ENCODE peak calls at places on chromosomes 16 and 17, in four cellular contexts. I is left ventricle myocardium inferior, Z is HCT116, P is fibroblast of lung. K is an unnamed sample.

GRCh38 chr17:27402943-27403342 is 53.3 kb upstream of the KSR1 start:
- DNase-seq in I (no peak), Z (no peak), P (no peak), K (no peak)

GRCh38 chr16:49527621-49528020 is 154.0 kb downstream of the C16orf78 start:
- DNase-seq in Z (no peak), I (no peak), P (no peak), K (no peak)

GRCh38 chr17:50830298-50830697 is 5.1 kb upstream of the WFIKKN2 start:
- DNase-seq in Z (no peak), P (no peak), I (no peak), K (no peak)

GRCh38 chr17:65028537-65028843 is 28.1 kb downstream of the GNA13 start:
- DNase-seq in P (no peak), Z (no peak), I (no peak), K (no peak)

GRCh38 chr17:8628172-8628571 is 2.4 kb downstream of the MYH10 start:
- DNase-seq in I (no peak), Z (no peak), P (peak), K (no peak)

GRCh38 chr17:75764417-75764710 is 628 bp downstream of the GALK1 start:
- DNase-seq in Z (no peak), I (no peak), P (no peak), K (no peak)

GRCh38 chr16:4344659-4345438 is 6.3 kb downstream of the PAM16 start:
- DNase-seq in I (no peak), Z (no peak), P (peak), K (no peak)

GRCh38 chr16:27851586-27851985 is 211.9 kb downstream of the GSG1L start:
- DNase-seq in Z (no peak), I (no peak), P (no peak), K (no peak)

GRCh38 chr16:78563905-78564304 is 464.5 kb downstream of the WWOX start:
- DNase-seq in Z (no peak), P (peak), I (no peak), K (no peak)

GRCh38 chr17:28727727-28728363 is 743 bp upstream of the NEK8 start:
- DNase-seq in P (peak), I (no peak), Z (peak), K (no peak)

GRCh38 chr17:73192219-73192893 is 499 bp upstream of the COG1 start:
- DNase-seq in P (peak), Z (peak), I (peak), K (no peak)

GRCh38 chr17:19348081-19348650 is 14.4 kb downstream of the B9D1 start:
- DNase-seq in I (no peak), P (no peak), Z (no peak), K (no peak)

GRCh38 chr16:27470567-27471431 is 68.8 kb downstream of the IL21R start:
- DNase-seq in I (no peak), Z (no peak), P (peak), K (peak)

GRCh38 chr16:87882436-87883019 is 13.2 kb upstream of the SLC7A5 start:
- DNase-seq in I (no peak), P (no peak), Z (no peak), K (no peak)

GRCh38 chr16:84643180-84643583 is 5.1 kb upstream of the KLHL36 start:
- DNase-seq in Z (no peak), I (peak), P (peak), K (peak)

GRCh38 chr16:78437352-78437968 is 338.0 kb downstream of the WWOX start:
- DNase-seq in I (no peak), Z (no peak), P (no peak), K (no peak)

GRCh38 chr17:73201215-73202069 is 8.6 kb downstream of the COG1 start:
- DNase-seq in I (no peak), P (no peak), Z (no peak), K (no peak)

GRCh38 chr17:31431795-31432658 is 40.6 kb downstream of the RAB11FIP4 start:
- DNase-seq in Z (no peak), P (no peak), I (no peak), K (no peak)

GRCh38 chr16:64375386-64375980 is 746.4 kb downstream of the CDH11 start:
- DNase-seq in Z (no peak), P (peak), I (no peak), K (no peak)

GRCh38 chr17:416293-417206 is 63.9 kb upstream of the RPH3AL start:
- DNase-seq in P (no peak), Z (no peak), I (no peak), K (no peak)

GRCh38 chr16:89164436-89164835 is 7.1 kb upstream of the CDH15 start:
- DNase-seq in P (no peak), I (no peak), Z (no peak), K (no peak)

GRCh38 chr17:22337467-22337866 is 645.1 kb downstream of the KCNJ18 start:
- DNase-seq in P (no peak), Z (no peak), I (no peak), K (no peak)

GRCh38 chr16:27230562-27230991 is 27.3 kb downstream of the KDM8 start:
- DNase-seq in P (no peak), I (no peak), Z (no peak), K (no peak)

GRCh38 chr17:82435103-82435502 is 15.4 kb downstream of the CYBC1 start:
- DNase-seq in P (peak), Z (no peak), I (no peak), K (no peak)

GRCh38 chr17:70886648-70887047 is 717.3 kb downstream of the KCNJ2 start:
- DNase-seq in I (no peak), Z (no peak), P (no peak), K (no peak)

GRCh38 chr17:28970879-28971278 is 19.6 kb upstream of the PHF12 start:
- DNase-seq in I (no peak), Z (no peak), P (no peak), K (no peak)

GRCh38 chr17:35890774-35891155 is 10.6 kb upstream of the CCL5 start:
- DNase-seq in I (no peak), Z (no peak), P (no peak), K (no peak)

GRCh38 chr17:43383826-43384475 is 14.8 kb upstream of the ARL4D start:
- DNase-seq in I (no peak), P (no peak), Z (no peak), K (no peak)

GRCh38 chr17:57868007-57868774 is 18.3 kb upstream of the MRPS23 start:
- DNase-seq in I (peak), P (peak), Z (peak), K (peak)

GRCh38 chr17:45894022-45894784 is at the start of gene MAPT:
- DNase-seq in I (peak), Z (peak), P (peak), K (peak)

GRCh38 chr16:11402745-11403533 is 57.7 kb downstream of the RMI2 start:
- DNase-seq in I (no peak), Z (no peak), P (no peak), K (no peak)

GRCh38 chr17:71176928-71177443 is 943.8 kb upstream of the SOX9 start:
- DNase-seq in Z (no peak), P (no peak), I (no peak), K (no peak)

GRCh38 chr17:55820675-55821074 is 69.8 kb downstream of the PCTP start:
- DNase-seq in I (no peak), Z (no peak), P (no peak), K (no peak)

GRCh38 chr17:55830210-55830609 is 79.4 kb downstream of the PCTP start:
- DNase-seq in I (no peak), Z (no peak), P (no peak), K (no peak)

GRCh38 chr17:55830699-55831098 is 79.8 kb downstream of the PCTP start:
- DNase-seq in P (no peak), Z (no peak), I (no peak), K (no peak)

DNA sequence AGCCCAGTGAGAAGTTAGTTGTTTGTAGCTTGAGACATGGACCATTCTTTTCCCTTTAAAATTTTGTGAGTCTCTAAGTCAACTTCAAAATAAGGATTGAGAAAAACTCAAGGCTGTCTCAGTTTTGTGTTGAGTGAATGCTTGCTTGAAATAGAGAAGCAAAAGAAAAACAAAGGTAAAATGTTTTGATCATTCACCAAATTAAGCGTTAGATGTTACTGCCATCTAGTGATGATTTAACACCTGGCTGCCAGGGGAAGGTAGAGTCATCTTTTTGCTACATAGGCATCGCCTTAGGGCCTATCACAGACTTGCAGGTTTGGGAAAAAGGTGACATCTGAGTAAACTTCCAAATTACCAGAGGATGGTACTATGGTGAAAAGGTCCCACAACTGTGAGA is 74.4 kb downstream of the PCTP start:
- DNase-seq in I (no peak), Z (no peak), P (no peak), K (no peak)
- TF ChIP-seq CTCF in I (peak), Z (peak), P (peak), K (no peak)

GRCh38 chr16:67014641-67015315 is 14.2 kb upstream of the CBFB start:
- DNase-seq in P (no peak), I (no peak), Z (no peak), K (no peak)

GRCh38 chr16:67013823-67014640 is 14.9 kb upstream of the CBFB start:
- DNase-seq in I (peak), P (peak), Z (no peak), K (no peak)

GRCh38 chr16:67016681-67017450 is 12.1 kb upstream of the CBFB start:
- DNase-seq in I (no peak), P (no peak), Z (no peak), K (no peak)

GRCh38 chr16:67016143-67016542 is 12.8 kb upstream of the CBFB start:
- DNase-seq in I (no peak), P (no peak), Z (no peak), K (no peak)

GRCh38 chr16:67015317-67015731 is 13.6 kb upstream of the CBFB start:
- DNase-seq in P (no peak), I (no peak), Z (peak), K (no peak)
- TF ChIP-seq CTCF in P (no peak), I (no peak), Z (peak), K (no peak)

GRCh38 chr17:80991645-80992076 is at the start of gene CHMP6:
- DNase-seq in I (peak), Z (peak), P (peak), K (no peak)
- TF ChIP-seq CTCF in I (peak), Z (no peak), P (no peak), K (no peak)

DNA sequence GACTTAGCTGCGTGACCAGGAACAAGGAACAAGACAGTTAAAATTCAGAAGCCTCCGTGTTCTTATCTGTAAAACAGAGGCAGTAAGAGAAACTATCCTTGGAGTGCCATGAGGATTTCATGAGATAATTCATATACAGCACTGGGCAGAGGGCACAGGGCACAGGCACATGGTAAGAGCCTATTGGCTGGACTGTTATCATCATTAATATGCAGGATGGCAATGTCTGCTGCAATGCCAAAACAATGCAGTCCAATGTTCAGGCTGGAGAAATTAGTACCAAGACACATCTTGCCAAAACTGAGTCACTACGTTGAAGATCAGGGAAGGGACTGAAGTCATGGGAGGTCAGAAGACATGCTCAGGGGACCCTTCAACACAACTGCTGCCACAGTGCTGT is 13.6 kb downstream of the CDRT4 start:
- DNase-seq in Z (no peak), P (no peak), I (no peak), K (no peak)
- TF ChIP-seq CTCF in Z (no peak), P (no peak), I (no peak), K (no peak)

GRCh38 chr17:77356109-77356689 is 215.4 kb downstream of the SEC14L1 start:
- DNase-seq in I (no peak), Z (peak), P (no peak), K (no peak)

GRCh38 chr17:77353684-77354419 is 213.1 kb downstream of the SEC14L1 start:
- DNase-seq in P (no peak), Z (no peak), I (no peak), K (no peak)

GRCh38 chr17:77356690-77357201 is 216.0 kb downstream of the SEC14L1 start:
- DNase-seq in P (no peak), I (no peak), Z (no peak), K (no peak)

GRCh38 chr17:77354420-77354720 is 213.6 kb downstream of the SEC14L1 start:
- DNase-seq in I (no peak), P (no peak), Z (no peak), K (no peak)

GRCh38 chr17:77354721-77355455 is 214.1 kb downstream of the SEC14L1 start:
- DNase-seq in P (peak), I (peak), Z (no peak), K (no peak)
- TF ChIP-seq CTCF in P (no peak), I (no peak), Z (no peak), K (no peak)

DNA sequence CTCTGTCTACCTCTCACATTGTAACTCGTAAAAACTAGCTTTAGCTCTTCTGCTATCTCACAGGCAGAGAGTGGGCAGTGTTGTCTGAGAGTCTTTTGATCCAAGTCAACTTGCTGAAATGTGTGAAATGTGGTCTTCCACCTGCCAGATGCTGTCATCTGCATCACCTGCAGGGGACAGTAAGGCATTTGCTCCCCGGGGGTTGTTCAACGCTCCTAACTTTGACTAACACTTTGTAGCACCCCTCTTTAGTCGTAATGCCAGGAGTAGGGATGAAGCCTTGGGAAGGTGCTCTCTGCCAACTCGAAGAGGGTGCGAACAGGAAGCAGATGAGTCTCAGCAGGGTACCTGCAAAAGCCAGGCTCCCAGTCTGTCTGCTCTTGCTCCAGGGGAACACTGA is 36.1 kb downstream of the SNX11 start:
- DNase-seq in Z (no peak), P (no peak), I (no peak), K (no peak)
- TF ChIP-seq CTCF in Z (no peak), P (no peak), I (no peak), K (no peak)

GRCh38 chr16:55624696-55625095 is 31.1 kb upstream of the SLC6A2 start:
- DNase-seq in I (no peak), Z (no peak), P (no peak), K (no peak)

GRCh38 chr16:55622302-55622701 is 33.5 kb upstream of the SLC6A2 start:
- DNase-seq in P (no peak), Z (no peak), I (no peak), K (no peak)

GRCh38 chr16:55621771-55622170 is 34.0 kb upstream of the SLC6A2 start:
- DNase-seq in Z (no peak), P (no peak), I (no peak), K (no peak)

GRCh38 chr16:55622930-55623561 is 32.7 kb upstream of the SLC6A2 start:
- DNase-seq in Z (peak), I (no peak), P (no peak), K (no peak)

DNA sequence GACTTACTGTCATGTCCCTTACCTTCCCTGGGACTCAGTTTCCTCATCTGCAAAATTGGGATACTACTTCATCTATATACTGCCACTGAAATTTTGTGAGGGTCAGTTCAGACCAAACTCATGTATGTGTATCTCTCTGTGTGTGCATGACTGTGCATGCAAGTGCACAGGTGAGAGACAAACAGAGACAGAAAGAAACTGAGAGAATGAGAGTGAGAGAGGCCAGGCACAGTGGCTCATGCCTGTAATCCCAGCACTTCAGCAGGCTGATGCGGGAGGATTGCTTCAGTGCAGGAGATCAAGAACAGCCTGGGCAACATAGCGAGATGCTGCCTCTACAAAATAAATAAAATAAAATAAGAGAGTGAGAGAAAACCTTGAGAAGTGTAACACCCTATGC is 32.1 kb upstream of the SLC6A2 start:
- DNase-seq in I (no peak), Z (no peak), P (no peak), K (no peak)
- TF ChIP-seq CTCF in I (no peak), Z (no peak), P (no peak), K (no peak)

DNA sequence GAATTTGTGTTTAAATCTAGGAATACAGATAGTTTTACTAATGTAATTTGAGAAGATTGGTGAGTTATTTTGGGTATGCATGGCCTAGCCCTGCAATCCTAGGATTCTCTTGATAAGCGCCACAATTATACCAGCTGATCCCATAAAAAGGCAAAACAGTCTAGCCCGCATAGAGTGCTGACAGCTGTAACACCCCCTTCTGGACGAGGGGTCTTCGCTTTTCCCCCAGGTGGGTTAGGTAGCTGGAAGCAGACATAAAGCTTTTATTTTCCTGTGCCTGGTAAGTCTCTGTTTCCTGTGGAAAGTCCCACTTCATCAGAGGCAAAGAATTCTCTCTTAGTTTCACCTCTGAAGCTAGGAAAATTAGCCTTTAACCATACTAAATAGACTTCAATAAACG is 108.3 kb downstream of the YPEL2 start:
- DNase-seq in P (no peak), I (no peak), Z (no peak), K (no peak)
- TF ChIP-seq CTCF in P (no peak), I (no peak), Z (no peak), K (no peak)

K was measured in thoracic aorta.